ENCODE peak calls at places on chromosome 10, in ten cellular contexts. S is astrocyte of the cerebellum, I is memory B cell, G is HTR-8/SVneo, H is neural crest cell, T is cardiac septum, U is uterus, X is germinal center, M is fibroblast of villous mesenchyme, L is mucosa of descending colon. Y is an unnamed sample.

GRCh38 chr10:61974611-61975010 is 73.1 kb downstream of the ARID5B start:
- DNase-seq in S (peak; percentile 29), I (no peak), G (no peak), H (no peak), T (no peak), U (peak; percentile 76), X (no peak), M (peak; percentile 88), L (peak; percentile 72), Y (no peak)

GRCh38 chr10:51685768-51686167 is 13.6 kb downstream of the CSTF2T start:
- DNase-seq in S (no peak), I (no peak), G (no peak), H (no peak), T (no peak), U (no peak), X (no peak), M (no peak), L (no peak), Y (no peak)

GRCh38 chr10:70619271-70620019 is 16.9 kb upstream of the PRF1 start:
- DNase-seq in S (no peak), I (no peak), G (peak; percentile 26), H (no peak), T (no peak), U (no peak), X (no peak), M (peak; percentile 55), L (no peak), Y (no peak)

GRCh38 chr10:106399112-106399511 is 765.4 kb downstream of the SORCS1 start:
- DNase-seq in S (no peak), I (no peak), G (no peak), H (no peak), T (no peak), U (no peak), X (no peak), M (no peak), L (no peak), Y (no peak)

GRCh38 chr10:27479016-27479415 is 25.1 kb upstream of the RAB18 start:
- DNase-seq in S (no peak), I (no peak), G (no peak), H (no peak), T (no peak), U (no peak), X (no peak), M (no peak), L (no peak), Y (no peak)

GRCh38 chr10:101273330-101273729 is 44.1 kb upstream of the LBX1 start:
- DNase-seq in S (no peak), I (no peak), G (no peak), H (no peak), T (no peak), U (no peak), X (no peak), M (no peak), L (no peak), Y (no peak)

GRCh38 chr10:90947025-90947960 is 26.4 kb upstream of the ANKRD1 start:
- DNase-seq in S (peak; percentile 79), I (no peak), G (no peak), H (no peak), T (no peak), U (no peak), X (no peak), M (peak; percentile 46), L (no peak), Y (no peak)

GRCh38 chr10:123774075-123774742 is 108.1 kb downstream of the GPR26 start:
- DNase-seq in S (no peak), I (no peak), G (no peak), H (no peak), T (no peak), U (no peak), X (no peak), M (no peak), L (peak; percentile 17), Y (no peak)

GRCh38 chr10:46052791-46053375 is 6.8 kb upstream of the MSMB start:
- DNase-seq in S (no peak), I (no peak), G (no peak), H (no peak), T (no peak), U (no peak), X (no peak), M (no peak), L (no peak), Y (no peak)

GRCh38 chr10:127044191-127044590 is 139.0 kb downstream of the DOCK1 start:
- DNase-seq in S (no peak), I (no peak), G (no peak), H (no peak), T (no peak), U (no peak), X (no peak), M (no peak), L (peak; percentile 38), Y (no peak)

GRCh38 chr10:100485336-100485735 is 22.5 kb downstream of the WNT8B start:
- DNase-seq in S (no peak), I (no peak), G (no peak), H (peak; percentile 9), T (no peak), U (no peak), X (no peak), M (no peak), L (no peak), Y (no peak)

GRCh38 chr10:91907033-91907594 is 2.2 kb downstream of the FGFBP3 start:
- DNase-seq in S (no peak), I (no peak), G (no peak), H (no peak), T (no peak), U (no peak), X (no peak), M (no peak), L (no peak), Y (no peak)